ENCODE peak calls at places on chromosome 5, in ten cellular contexts. A is stimulated activated CD8-positive, alpha-beta memory T cell treated with anti-CD3 and anti-CD28 coated beads, Interleukin-4, amount 100 ng/mL, for 4 hours; V is BJ; H is SHP77 treated with DMSO at 0.1 percent for 48 hours; I is Caki2; N is nephron progenitor cell; R is right atrium auricular region; D is HEK293T; Z is stimulated activated CD4-positive, alpha-beta T cell treated with anti-CD3 and anti-CD28 coated beads, Interleukin-2, amount 100 ng/mL, for 4 hours; Y is GM04504. U is an unnamed sample.
A peak's percentile ranks its signal among the peaks of the same experiment; 100 is the strongest.

GRCh38 chr5:10275460-10275859 is 25.4 kb downstream of the CCT5 start:
- DNase-seq in Z (no peak), N (no peak), Y (no peak), V (no peak), A (no peak), H (no peak), R (no peak), D (no peak), I (no peak), U (no peak)

GRCh38 chr5:4700082-4700481 is 440.0 kb upstream of the ADAMTS16 start:
- DNase-seq in A (no peak), R (peak; percentile 65), N (peak; percentile 86), V (no peak), H (no peak), D (peak; percentile 17), I (peak; percentile 72), Y (no peak), Z (no peak), U (no peak)

GRCh38 chr5:1522601-1523479 is 920 bp downstream of the LPCAT1 start:
- DNase-seq in N (peak; percentile 47), H (no peak), A (no peak), R (peak; percentile 57), V (no peak), D (peak; percentile 42), Y (no peak), Z (no peak), I (no peak), U (no peak)

GRCh38 chr5:160979356-160979755 is 127.3 kb upstream of the ATP10B start:
- DNase-seq in D (no peak), N (no peak), Y (no peak), V (no peak), A (no peak), Z (no peak), H (no peak), I (no peak), R (no peak), U (no peak)

GRCh38 chr5:170508036-170508435 is 4.2 kb downstream of the KCNIP1 start:
- DNase-seq in N (no peak), R (no peak), Y (no peak), Z (no peak), D (no peak), H (no peak), V (no peak), A (no peak), I (peak; percentile 64), U (no peak)

GRCh38 chr5:64766105-64766504 is 2.4 kb downstream of the SREK1IP1 start:
- DNase-seq in I (no peak), N (no peak), R (no peak), V (no peak), Z (no peak), H (no peak), A (no peak), D (no peak), Y (no peak), U (no peak)

GRCh38 chr5:33806736-33807442 is 84.9 kb downstream of the ADAMTS12 start:
- DNase-seq in A (no peak), V (peak; percentile 56), Y (peak; percentile 43), I (no peak), N (no peak), Z (no peak), R (no peak), D (no peak), H (no peak), U (no peak)

GRCh38 chr5:43315262-43315661 is 2.0 kb upstream of the HMGCS1 start:
- DNase-seq in Y (no peak), V (no peak), H (no peak), A (no peak), N (no peak), I (peak; percentile 68), D (no peak), R (no peak), Z (peak; percentile 9), U (no peak)

GRCh38 chr5:69231851-69232250 is 2.8 kb upstream of the CDK7 start:
- DNase-seq in D (no peak), N (no peak), V (no peak), H (no peak), Y (no peak), Z (no peak), R (no peak), I (peak; percentile 66), A (no peak), U (no peak)

GRCh38 chr5:168753691-168754254 is 174.6 kb upstream of the PANK3 start:
- DNase-seq in A (no peak), H (no peak), Y (no peak), Z (no peak), I (no peak), D (no peak), R (no peak), N (no peak), V (no peak), U (no peak)

GRCh38 chr5:61631438-61631941 is 299.4 kb downstream of the ZSWIM6 start:
- DNase-seq in R (peak; percentile 65), N (no peak), V (no peak), A (no peak), H (peak; percentile 12), Z (no peak), D (no peak), Y (no peak), I (no peak), U (no peak)

GRCh38 chr5:69492391-69493234 is at the start of gene OCLN:
- DNase-seq in H (peak; percentile 32), A (no peak), Y (no peak), N (peak; percentile 75), I (peak; percentile 69), V (no peak), R (no peak), Z (no peak), D (peak; percentile 86), U (no peak)

GRCh38 chr5:135076801-135077200 is 42.8 kb upstream of the PITX1 start:
- DNase-seq in Z (no peak), Y (no peak), V (no peak), N (no peak), D (no peak), R (no peak), H (no peak), I (no peak), A (no peak), U (no peak)

GRCh38 chr5:55081541-55081940 is 20.9 kb upstream of the GZMA start:
- DNase-seq in R (no peak), I (no peak), H (no peak), Y (no peak), N (no peak), D (no peak), Z (no peak), A (no peak), V (no peak), U (no peak)

GRCh38 chr5:96091874-96092273 is 130.2 kb upstream of the ELL2 start:
- DNase-seq in R (no peak), N (no peak), H (no peak), Y (no peak), I (no peak), D (no peak), Z (no peak), V (no peak), A (no peak), U (no peak)

GRCh38 chr5:149962040-149962439 is 1.5 kb downstream of the SLC26A2 start:
- DNase-seq in I (peak; percentile 55), D (peak; percentile 49), R (no peak), Y (peak; percentile 21), A (no peak), V (no peak), Z (no peak), H (peak; percentile 69), N (no peak), U (no peak)

GRCh38 chr5:44046581-44047327 is 342.5 kb downstream of the FGF10 start:
- DNase-seq in Z (no peak), A (no peak), D (no peak), R (no peak), H (no peak), V (no peak), N (no peak), I (no peak), Y (no peak), U (no peak)

GRCh38 chr5:1447772-1448361 is 2.6 kb upstream of the SLC6A3 start:
- DNase-seq in Y (no peak), D (no peak), I (no peak), N (no peak), A (no peak), V (no peak), R (no peak), Z (no peak), H (no peak), U (no peak)

GRCh38 chr5:157459715-157460599 is at the start of gene NIPAL4:
- DNase-seq in Y (no peak), Z (peak; percentile 43), I (no peak), R (no peak), V (no peak), A (peak; percentile 18), H (no peak), D (no peak), N (peak; percentile 50), U (no peak)

GRCh38 chr5:51556833-51557232 is 173.6 kb downstream of the ISL1 start:
- DNase-seq in Z (no peak), H (no peak), A (no peak), D (no peak), V (no peak), I (no peak), N (no peak), R (no peak), Y (no peak), U (no peak)

GRCh38 chr5:148970228-148970627 is 92.6 kb downstream of the SH3TC2 start:
- DNase-seq in D (no peak), Z (no peak), R (no peak), H (no peak), A (no peak), I (no peak), N (no peak), Y (no peak), V (no peak), U (no peak)

GRCh38 chr5:16412556-16412955 is 53.0 kb downstream of the ZNF622 start:
- DNase-seq in H (no peak), A (no peak), R (no peak), N (no peak), D (no peak), Y (no peak), Z (no peak), V (no peak), I (no peak), U (no peak)